ENCODE peak calls at places on chromosomes 11 and 22, in eight cellular contexts. N is body of pancreas; P is CD8-positive, alpha-beta T cell; R is neural crest cell; G is astrocyte of the spinal cord; I is OCI-LY7; H is GM12864; M is cardiac muscle cell. K is an unnamed sample.

GRCh38 chr11:30868495-30869130 is 282.5 kb upstream of the MPPED2 start:
- DNase-seq in N (no peak), P (no peak), R (no peak), G (no peak), I (no peak), H (no peak), M (no peak), K (no peak)

GRCh38 chr11:2700415-2701211 is 819 bp upstream of the KCNQ1OT1 start:
- DNase-seq in N (peak), P (no peak), R (peak), G (no peak), I (peak), H (peak), M (peak), K (peak)

GRCh38 chr11:72224587-72225410 is at the start of gene INPPL1:
- DNase-seq in N (peak), P (no peak), R (peak), G (peak), I (peak), H (no peak), M (peak), K (peak)

GRCh38 chr11:32435511-32435946 is at the start of gene WT1:
- DNase-seq in N (no peak), P (no peak), R (peak), G (no peak), I (no peak), H (no peak), M (peak), K (peak)

GRCh38 chr11:95072948-95073347 is 6.2 kb downstream of the SRSF8 start:
- DNase-seq in N (no peak), P (no peak), R (no peak), G (no peak), I (no peak), H (no peak), M (no peak), K (no peak)

GRCh38 chr11:129277216-129277838 is 85.2 kb upstream of the ARHGAP32 start:
- DNase-seq in N (no peak), P (no peak), R (no peak), G (peak), I (no peak), H (no peak), M (no peak), K (no peak)

GRCh38 chr11:134341805-134342571 is 10.2 kb downstream of the GLB1L2 start:
- DNase-seq in N (no peak), P (no peak), R (no peak), G (no peak), I (no peak), H (no peak), M (no peak), K (no peak)

GRCh38 chr22:50308597-50308935 is 1.1 kb upstream of the PLXNB2 start:
- DNase-seq in N (peak), P (no peak), R (no peak), G (no peak), I (no peak), H (no peak), M (peak), K (peak)

GRCh38 chr11:17637901-17638300 is 81.5 kb upstream of the MYOD1 start:
- DNase-seq in N (no peak), P (no peak), R (no peak), G (no peak), I (no peak), H (no peak), M (no peak), K (no peak)

GRCh38 chr11:113261709-113262475 is 52.5 kb upstream of the TTC12 start:
- DNase-seq in N (no peak), P (no peak), R (no peak), G (peak), I (no peak), H (no peak), M (peak), K (no peak)

GRCh38 chr11:66936326-66936725 is 21.9 kb downstream of the PC start:
- DNase-seq in N (no peak), P (no peak), R (no peak), G (peak), I (no peak), H (no peak), M (peak), K (no peak)

GRCh38 chr11:73106347-73106746 is 35.8 kb downstream of the FCHSD2 start:
- DNase-seq in N (no peak), P (no peak), R (no peak), G (no peak), I (no peak), H (no peak), M (no peak), K (no peak)

GRCh38 chr11:66676931-66677598 is 622 bp downstream of the RBM4B start:
- DNase-seq in N (no peak), P (no peak), R (peak), G (no peak), I (no peak), H (no peak), M (peak), K (no peak)

GRCh38 chr22:23495614-23496444 is 84.3 kb downstream of the IGLL1 start:
- DNase-seq in N (no peak), P (no peak), R (no peak), G (no peak), I (peak), H (no peak), M (no peak), K (no peak)

GRCh38 chr11:128777369-128778011 is 83.6 kb downstream of the FLI1 start:
- DNase-seq in N (no peak), P (no peak), R (no peak), G (no peak), I (no peak), H (no peak), M (no peak), K (no peak)

GRCh38 chr22:21450858-21451331 is 16.3 kb upstream of the TMEM191C start:
- DNase-seq in N (no peak), P (no peak), R (no peak), G (no peak), I (no peak), H (no peak), M (no peak), K (peak)

GRCh38 chr11:78036313-78036712 is 13.2 kb upstream of the KCTD14 start:
- DNase-seq in N (no peak), P (no peak), R (no peak), G (no peak), I (no peak), H (no peak), M (no peak), K (no peak)

GRCh38 chr11:78032090-78032489 is 9.0 kb upstream of the KCTD14 start:
- DNase-seq in N (peak), P (no peak), R (no peak), G (no peak), I (no peak), H (no peak), M (peak), K (no peak)

GRCh38 chr11:78037056-78037455 is 14.0 kb upstream of the KCTD14 start:
- DNase-seq in N (peak), P (no peak), R (no peak), G (no peak), I (no peak), H (no peak), M (no peak), K (no peak)

GRCh38 chr11:78033040-78033439 is 10.0 kb upstream of the KCTD14 start:
- DNase-seq in N (no peak), P (no peak), R (no peak), G (no peak), I (no peak), H (no peak), M (no peak), K (no peak)

GRCh38 chr11:78034623-78035022 is 11.5 kb upstream of the KCTD14 start:
- DNase-seq in N (no peak), P (no peak), R (no peak), G (no peak), I (no peak), H (no peak), M (no peak), K (no peak)
- TF ChIP-seq CTCF in N (no peak), P (no peak), R (no peak), G (no peak), I (peak), H (no peak), M (no peak), K (no peak)

DNA sequence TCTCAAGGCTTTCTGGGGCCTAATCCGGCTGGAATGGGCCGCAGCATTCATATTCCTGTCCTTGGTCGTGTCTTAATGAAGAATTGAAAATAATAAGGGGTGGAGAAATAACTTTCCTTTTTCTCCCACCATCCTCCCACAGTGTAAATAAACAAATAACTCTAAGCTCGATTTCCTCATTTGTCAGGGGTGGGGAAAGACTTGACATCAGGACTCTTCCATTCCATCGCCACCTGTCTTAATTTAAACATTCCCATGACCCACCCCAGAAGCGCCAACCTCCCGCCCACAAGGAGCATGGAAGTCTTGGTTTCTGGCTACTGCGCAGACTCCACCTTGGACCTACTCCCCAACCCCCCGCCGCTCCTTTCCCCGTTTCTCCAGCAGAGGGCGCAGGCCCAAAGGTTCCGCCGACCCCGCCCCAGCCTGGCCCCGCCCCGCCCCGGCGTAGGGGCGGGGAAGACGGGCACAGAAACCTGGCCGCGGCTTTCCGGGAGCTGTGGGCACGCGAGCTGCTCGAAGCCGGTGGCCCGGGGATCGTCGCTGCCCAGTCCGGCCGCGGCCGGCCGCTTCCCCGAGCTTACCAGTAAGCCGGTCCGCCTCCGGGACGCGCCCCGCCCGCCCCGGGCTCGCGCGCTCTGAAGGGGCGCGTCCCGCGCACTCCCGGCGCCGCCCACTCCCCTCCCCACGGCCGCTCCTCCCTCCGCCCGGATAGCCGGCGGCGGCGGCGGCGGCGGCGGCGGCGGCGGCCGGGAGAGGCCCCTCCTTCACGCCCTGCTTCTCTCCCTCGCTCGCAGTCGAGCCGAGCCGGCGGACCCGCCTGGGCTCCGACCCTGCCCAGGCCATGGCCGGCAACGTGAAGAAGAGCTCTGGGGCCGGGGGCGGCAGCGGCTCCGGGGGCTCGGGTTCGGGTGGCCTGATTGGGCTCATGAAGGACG is at the start of gene CBL:
- DNase-seq in N (peak), P (peak), R (peak), G (peak), I (peak), H (peak), M (peak), K (peak)
- TF ChIP-seq CTCF in N (peak), P (peak), R (peak), G (peak), I (peak), H (peak), M (peak), K (peak)

DNA sequence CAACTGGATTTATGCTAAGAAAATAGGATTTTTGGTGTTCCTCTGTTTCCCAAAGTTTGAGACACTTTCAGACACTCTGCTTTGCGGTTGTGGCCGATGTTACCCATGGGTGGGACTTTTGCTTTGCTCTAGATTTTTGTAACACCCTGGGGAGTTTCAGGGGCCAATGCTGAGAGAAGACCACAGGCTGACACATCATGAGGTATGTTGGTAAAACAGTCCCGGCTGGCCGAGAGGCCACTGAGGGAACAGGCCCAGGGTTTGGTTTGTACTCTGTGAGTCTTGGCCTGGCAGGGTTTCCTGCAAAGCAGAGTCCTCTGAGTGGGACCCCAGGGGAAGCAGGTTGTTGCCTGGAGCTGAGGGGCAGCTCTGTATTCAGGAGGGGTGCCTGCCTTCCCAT is 78.5 kb upstream of the PITPNB start:
- DNase-seq in N (no peak), P (no peak), R (no peak), G (peak), I (peak), H (no peak), M (no peak), K (peak)
- TF ChIP-seq CTCF in N (no peak), P (no peak), R (no peak), G (no peak), I (no peak), H (no peak), M (no peak), K (no peak)

GRCh38 chr22:36497910-36498669 is 8.8 kb downstream of the FOXRED2 start:
- DNase-seq in N (no peak), P (no peak), R (no peak), G (no peak), I (no peak), H (no peak), M (no peak), K (peak)
- TF ChIP-seq CTCF in N (no peak), P (no peak), R (no peak), G (peak), I (peak), H (no peak), M (no peak), K (peak)

GRCh38 chr22:37769056-37769455 is 38.7 kb upstream of the GCAT start:
- DNase-seq in N (no peak), P (no peak), R (no peak), G (no peak), I (no peak), H (no peak), M (no peak), K (no peak)

GRCh38 chr22:37765953-37766566 is 41.7 kb upstream of the GCAT start:
- DNase-seq in N (no peak), P (no peak), R (no peak), G (no peak), I (no peak), H (no peak), M (no peak), K (no peak)

GRCh38 chr22:37771081-37771480 is 36.7 kb upstream of the GCAT start:
- DNase-seq in N (no peak), P (no peak), R (no peak), G (no peak), I (no peak), H (no peak), M (no peak), K (no peak)

GRCh38 chr22:37765498-37765897 is 42.2 kb upstream of the GCAT start:
- DNase-seq in N (no peak), P (no peak), R (no peak), G (no peak), I (no peak), H (no peak), M (no peak), K (no peak)

DNA sequence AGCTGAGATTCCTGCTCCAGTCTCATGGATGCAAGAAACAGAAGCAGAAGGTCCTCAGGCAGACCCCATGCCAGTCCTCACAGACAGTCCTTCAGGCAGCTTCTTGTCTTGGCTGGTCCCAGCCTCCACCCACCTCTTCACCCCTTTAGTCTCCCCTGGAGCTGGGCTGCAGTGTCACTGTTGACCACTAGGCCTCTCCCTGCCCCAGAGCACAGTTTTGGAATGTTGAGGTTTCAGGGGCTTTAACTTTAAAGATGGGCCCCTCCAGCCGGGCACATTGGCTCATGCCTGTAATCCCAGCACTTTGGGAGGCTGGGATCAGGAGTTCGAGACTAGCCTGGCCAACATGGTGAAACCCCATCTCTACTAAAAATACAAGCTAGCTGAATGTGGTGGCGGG is 39.5 kb upstream of the GCAT start:
- DNase-seq in N (no peak), P (no peak), R (no peak), G (no peak), I (no peak), H (no peak), M (no peak), K (no peak)
- TF ChIP-seq CTCF in N (no peak), P (no peak), R (peak), G (peak), I (peak), H (peak), M (peak), K (peak)

DNA sequence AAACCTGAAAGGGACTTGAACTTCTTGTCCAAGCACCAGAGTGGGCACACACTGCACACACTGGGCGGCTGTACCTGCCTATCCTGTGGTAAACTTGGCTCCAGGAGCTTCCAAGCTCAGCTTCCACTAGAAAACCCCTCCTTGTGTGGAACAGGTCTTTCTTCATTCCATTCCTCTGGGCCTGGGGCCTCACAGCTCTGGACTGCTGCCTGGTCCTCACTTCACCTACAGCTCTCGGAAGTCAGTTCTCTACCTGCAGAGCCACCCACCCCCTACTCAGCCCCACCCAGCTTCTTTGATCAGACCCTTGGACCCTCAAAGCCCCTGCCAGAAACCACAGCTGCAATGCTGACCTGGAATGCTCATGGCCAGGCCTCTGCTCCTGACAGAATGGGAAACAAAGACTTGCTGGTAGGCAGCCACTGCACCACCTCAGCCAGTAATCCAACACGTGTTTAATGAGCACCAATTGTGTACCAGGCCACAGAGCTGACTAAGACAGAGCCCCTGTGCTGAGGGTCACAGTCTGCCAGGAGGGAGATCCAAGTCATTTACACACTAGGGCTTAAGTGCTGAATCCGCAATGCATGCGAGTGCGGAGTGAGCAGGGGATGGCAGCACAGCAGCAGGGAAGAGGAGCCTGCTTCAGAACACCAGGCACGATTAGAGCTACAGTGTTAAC is 4.7 kb downstream of the GNB1L start:
- DNase-seq in N (peak), P (no peak), R (no peak), G (no peak), I (no peak), H (no peak), M (no peak), K (no peak)
- TF ChIP-seq CTCF in N (no peak), P (no peak), R (no peak), G (no peak), I (no peak), H (no peak), M (no peak), K (no peak)

GRCh38 chr11:86459002-86459385 is 84.3 kb downstream of the CCDC81 start:
- DNase-seq in N (no peak), P (no peak), R (no peak), G (peak), I (no peak), H (no peak), M (no peak), K (no peak)

GRCh38 chr11:86449993-86450629 is 75.4 kb downstream of the CCDC81 start:
- DNase-seq in N (no peak), P (no peak), R (no peak), G (no peak), I (no peak), H (no peak), M (no peak), K (no peak)

GRCh38 chr11:86458294-86459001 is 83.8 kb downstream of the CCDC81 start:
- DNase-seq in N (no peak), P (no peak), R (no peak), G (no peak), I (no peak), H (no peak), M (no peak), K (no peak)

GRCh38 chr11:86456075-86456939 is 81.6 kb downstream of the CCDC81 start:
- DNase-seq in N (peak), P (peak), R (peak), G (peak), I (peak), H (peak), M (peak), K (peak)

GRCh38 chr11:86453290-86454030 is 78.8 kb downstream of the CCDC81 start:
- DNase-seq in N (no peak), P (no peak), R (no peak), G (no peak), I (no peak), H (no peak), M (no peak), K (no peak)
- TF ChIP-seq CTCF in N (no peak), P (no peak), R (no peak), G (no peak), I (peak), H (peak), M (no peak), K (no peak)

GRCh38 chr11:111652184-111652583 is 49.9 kb downstream of the SIK2 start:
- DNase-seq in N (no peak), P (no peak), R (no peak), G (no peak), I (no peak), H (no peak), M (peak), K (no peak)
- TF ChIP-seq CTCF in N (no peak), P (no peak), R (no peak), G (no peak), I (no peak), H (no peak), M (no peak), K (no peak)